ENCODE peak calls at places on chromosomes 13 and 19, in five cellular contexts. T is activated CD8-positive, alpha-beta memory T cell treated with anti-CD3 and anti-CD28 coated beads for 24 hours; P is T-helper 1 cell; H is T-cell; V is stimulated activated CD8-positive, alpha-beta memory T cell treated with anti-CD3 and anti-CD28 coated beads, Interleukin-15, amount 100 ng/mL, for 24 hours. R is an unnamed sample.

GRCh38 chr19:29724102-29724641 is 9.1 kb upstream of the C19orf12 start:
- DNase-seq in V (no peak), T (peak; percentile 76), H (peak; percentile 16), P (peak; percentile 21), R (no peak)

GRCh38 chr19:31270897-31271568 is 78.2 kb downstream of the TSHZ3 start:
- DNase-seq in T (no peak), V (no peak), P (no peak), H (no peak), R (no peak)

GRCh38 chr13:46905249-46905648 is 8.4 kb upstream of the HTR2A start:
- DNase-seq in V (no peak), T (no peak), P (no peak), H (no peak), R (no peak)

GRCh38 chr13:71865858-71866172 is 1.2 kb downstream of the DACH1 start:
- DNase-seq in V (no peak), P (no peak), H (no peak), T (no peak), R (no peak)

GRCh38 chr13:78121001-78121400 is 202.4 kb upstream of the EDNRB start:
- DNase-seq in P (no peak), H (no peak), V (no peak), T (no peak), R (no peak)

GRCh38 chr19:6501740-6502648 is at the start of gene TUBB4A:
- DNase-seq in P (no peak), T (peak; percentile 85), H (no peak), V (no peak), R (no peak)

GRCh38 chr19:17473041-17473440 is 2.7 kb downstream of the SLC27A1 start:
- DNase-seq in H (no peak), P (peak; percentile 48), T (no peak), V (no peak), R (no peak)

GRCh38 chr19:45919678-45920077 is 5.1 kb upstream of the NANOS2 start:
- DNase-seq in V (no peak), T (no peak), H (no peak), P (no peak), R (no peak)

GRCh38 chr13:39816936-39817335 is 161.5 kb downstream of the COG6 start:
- DNase-seq in V (no peak), P (no peak), H (no peak), T (no peak), R (no peak)

GRCh38 chr13:53112522-53112921 is 83.9 kb downstream of the OLFM4 start:
- DNase-seq in H (no peak), T (no peak), V (no peak), P (no peak), R (no peak)

GRCh38 chr13:113914333-113915011 is 50.6 kb upstream of the GAS6 start:
- DNase-seq in V (no peak), T (peak; percentile 37), H (no peak), P (no peak), R (no peak)